ENCODE peak calls at places on chromosome 19, in ten cellular contexts. R, L, X, Y, A, Q, U, D, P and M are unnamed samples.

GRCh38 chr19:18846862-18847515 is 15.2 kb downstream of the UPF1 start:
- DNase-seq in R (peak; percentile 56), L (peak; percentile 94), X (peak; percentile 80), Y (no peak), A (peak; percentile 80), Q (no peak), U (no peak), D (peak; percentile 54), P (peak; percentile 66), M (no peak)

GRCh38 chr19:42281175-42282035 is 12.4 kb downstream of the CIC start:
- DNase-seq in R (no peak), L (peak; percentile 88), X (no peak), Y (peak; percentile 66), A (peak; percentile 81), Q (no peak), U (peak; percentile 61), D (no peak), P (no peak), M (no peak)

GRCh38 chr19:33280351-33280921 is 21.9 kb downstream of the CEBPA start:
- DNase-seq in R (no peak), L (no peak), X (no peak), Y (no peak), A (no peak), Q (no peak), U (peak; percentile 79), D (no peak), P (no peak), M (peak; percentile 80)

GRCh38 chr19:4379383-4380253 is 20.7 kb downstream of the SH3GL1 start:
- DNase-seq in R (no peak), L (peak; percentile 87), X (peak; percentile 82), Y (no peak), A (no peak), Q (no peak), U (peak; percentile 77), D (no peak), P (peak; percentile 75), M (no peak)

GRCh38 chr19:49489601-49490167 is 2.3 kb downstream of the RPL13A start:
- DNase-seq in R (no peak), L (no peak), X (no peak), Y (no peak), A (no peak), Q (no peak), U (no peak), D (no peak), P (peak; percentile 68), M (no peak)

GRCh38 chr19:35120492-35120891 is 4.9 kb downstream of the FXYD3 start:
- DNase-seq in R (peak; percentile 5), L (no peak), X (no peak), Y (no peak), A (no peak), Q (peak; percentile 41), U (no peak), D (no peak), P (no peak), M (no peak)

GRCh38 chr19:36916991-36917390 is 859 bp downstream of the ZNF568 start:
- DNase-seq in R (no peak), L (no peak), X (no peak), Y (peak; percentile 7), A (no peak), Q (peak; percentile 1), U (peak; percentile 9), D (no peak), P (no peak), M (no peak)

GRCh38 chr19:5718579-5719273 is 1.2 kb downstream of the LONP1 start:
- DNase-seq in R (peak; percentile 23), L (no peak), X (no peak), Y (peak; percentile 30), A (no peak), Q (peak; percentile 69), U (peak; percentile 41), D (no peak), P (no peak), M (peak; percentile 34)

GRCh38 chr19:14404322-14404721 is 14.8 kb downstream of the DDX39A start:
- DNase-seq in R (no peak), L (no peak), X (no peak), Y (no peak), A (no peak), Q (no peak), U (no peak), D (no peak), P (no peak), M (no peak)

GRCh38 chr19:57648336-57649003 is 15.5 kb downstream of the ZNF211 start:
- DNase-seq in R (no peak), L (no peak), X (no peak), Y (no peak), A (no peak), Q (no peak), U (no peak), D (no peak), P (no peak), M (no peak)

GRCh38 chr19:39474139-39474620 is 6.5 kb upstream of the TIMM50 start:
- DNase-seq in R (no peak), L (peak; percentile 90), X (peak; percentile 52), Y (no peak), A (peak; percentile 58), Q (no peak), U (peak; percentile 43), D (peak; percentile 60), P (peak; percentile 65), M (no peak)

GRCh38 chr19:5927439-5927821 is 13.4 kb downstream of the CAPS start:
- DNase-seq in R (no peak), L (no peak), X (no peak), Y (no peak), A (no peak), Q (no peak), U (no peak), D (no peak), P (peak; percentile 28), M (no peak)

GRCh38 chr19:6737873-6738725 is 719 bp upstream of the GPR108 start:
- DNase-seq in R (peak; percentile 49), L (peak; percentile 92), X (peak; percentile 99), Y (no peak), A (peak; percentile 82), Q (no peak), U (peak; percentile 73), D (peak; percentile 62), P (peak; percentile 97), M (peak; percentile 79)

GRCh38 chr19:47499371-47499770 is 15.4 kb upstream of the KPTN start:
- DNase-seq in R (no peak), L (no peak), X (no peak), Y (no peak), A (no peak), Q (no peak), U (no peak), D (no peak), P (no peak), M (no peak)
- TF ChIP-seq CTCF in R (no peak), L (no peak), X (no peak), Y (no peak), A (no peak), Q (no peak), U (no peak), D (no peak), P (no peak), M (no peak)

DNA sequence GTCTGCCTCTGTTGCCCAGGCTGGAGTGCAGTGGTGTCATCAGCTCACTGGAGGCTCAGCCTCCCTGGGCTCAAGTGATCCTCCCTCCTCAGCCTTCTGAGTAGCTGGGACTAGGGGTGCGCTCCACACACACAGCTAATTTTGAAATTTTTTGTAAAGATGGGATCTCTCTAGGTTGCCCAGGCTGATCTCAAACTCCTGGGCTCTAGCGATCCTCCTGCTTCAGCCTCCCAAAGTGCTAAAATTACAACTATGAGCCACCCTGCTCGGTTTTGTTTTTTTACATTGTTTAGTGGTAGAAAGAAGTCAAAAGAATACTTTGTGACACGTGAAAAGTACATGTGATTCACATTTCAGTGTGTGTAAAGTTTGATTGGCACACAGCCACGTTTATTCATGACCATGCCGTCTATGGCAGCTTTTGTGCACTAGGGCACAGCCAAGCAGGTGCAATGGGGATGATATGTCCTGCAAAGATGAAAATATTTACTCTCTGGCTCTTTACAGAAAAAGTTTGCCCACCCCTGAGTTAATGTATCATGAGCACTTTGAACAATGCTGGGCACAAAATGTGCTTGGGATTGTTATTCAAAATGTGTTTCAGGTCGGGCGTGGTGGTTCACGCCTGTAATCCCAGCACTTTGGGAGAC is 16.2 kb upstream of the NFIC start:
- DNase-seq in R (no peak), L (no peak), X (peak; percentile 76), Y (peak; percentile 50), A (no peak), Q (no peak), U (no peak), D (no peak), P (no peak), M (no peak)
- H3K4me3 ChIP-seq in R (no peak overlapping the region), L (no peak overlapping the region), X (no peak overlapping the region), Y (no peak overlapping the region), A (no peak overlapping the region), Q (no peak overlapping the region), U (no peak overlapping the region), D (no peak overlapping the region), P (no peak overlapping the region), M (no peak overlapping the region)

GRCh38 chr19:10918359-10918758 is 10.1 kb downstream of the YIPF2 start:
- DNase-seq in R (no peak), L (no peak), X (no peak), Y (no peak), A (no peak), Q (no peak), U (no peak), D (no peak), P (no peak), M (no peak)

GRCh38 chr19:10913716-10914340 is 14.6 kb downstream of the YIPF2 start:
- DNase-seq in R (no peak), L (no peak), X (no peak), Y (no peak), A (no peak), Q (no peak), U (no peak), D (no peak), P (no peak), M (no peak)

GRCh38 chr19:10916602-10917001 is 11.8 kb downstream of the YIPF2 start:
- DNase-seq in R (no peak), L (no peak), X (no peak), Y (no peak), A (no peak), Q (no peak), U (no peak), D (no peak), P (no peak), M (no peak)

GRCh38 chr19:10912619-10913018 is 15.8 kb downstream of the YIPF2 start:
- DNase-seq in R (no peak), L (no peak), X (no peak), Y (no peak), A (no peak), Q (no peak), U (no peak), D (no peak), P (no peak), M (no peak)

GRCh38 chr19:10915511-10916091 is 12.8 kb downstream of the YIPF2 start:
- DNase-seq in R (no peak), L (no peak), X (peak; percentile 38), Y (no peak), A (no peak), Q (peak; percentile 78), U (no peak), D (no peak), P (no peak), M (no peak)
- TF ChIP-seq CTCF in R (no peak), L (no peak), X (no peak), Y (no peak), A (no peak), Q (peak; percentile 72), U (no peak), D (no peak), P (no peak), M (no peak)

GRCh38 chr19:10780368-10780767 is 55.6 kb downstream of the TMED1 start:
- DNase-seq in R (no peak), L (no peak), X (no peak), Y (no peak), A (peak; percentile 63), Q (no peak), U (no peak), D (no peak), P (peak; percentile 21), M (no peak)
- H3K4me3 ChIP-seq in R (no peak overlapping the region), L (no peak overlapping the region), X (no peak overlapping the region), Y (no peak overlapping the region), A (no peak overlapping the region), Q (no peak overlapping the region), U (no peak overlapping the region), D (no peak overlapping the region), P (no peak overlapping the region), M (no peak overlapping the region)